ENCODE peak calls at places on chromosome 5, in four cellular contexts. J is IMR-90; O is GM04503; N is stimulated activated CD8-positive, alpha-beta memory T cell treated with anti-CD3 and anti-CD28 coated beads, Interleukin-4, amount 100 ng/mL, for 1 hour. Q is an unnamed sample.

GRCh38 chr5:138953370-138954256 is 78.5 kb upstream of the LRRTM2 start:
- DNase-seq in O (peak; percentile 32), J (peak; percentile 54), N (no peak), Q (no peak)

GRCh38 chr5:69136296-69136695 is 30.7 kb upstream of the CCNB1 start:
- DNase-seq in O (peak; percentile 33), J (no peak), N (no peak), Q (no peak)

GRCh38 chr5:111929261-111929660 is 172.3 kb upstream of the NREP start:
- DNase-seq in J (no peak), O (no peak), N (no peak), Q (no peak)

GRCh38 chr5:96297290-96297689 is 135.8 kb downstream of the PCSK1 start:
- DNase-seq in J (peak; percentile 98), O (peak; percentile 87), N (no peak), Q (no peak)

GRCh38 chr5:86885489-86886225 is 267.9 kb downstream of the COX7C start:
- DNase-seq in O (no peak), J (no peak), N (no peak), Q (no peak)

GRCh38 chr5:154211611-154212390 is 21.3 kb downstream of the GALNT10 start:
- DNase-seq in O (peak; percentile 77), N (no peak), J (peak; percentile 79), Q (no peak)

GRCh38 chr5:96017951-96018350 is 56.3 kb upstream of the ELL2 start:
- DNase-seq in N (no peak), O (peak; percentile 76), J (peak; percentile 98), Q (no peak)

GRCh38 chr5:132420706-132421272 is 51.3 kb downstream of the SLC22A5 start:
- DNase-seq in J (no peak), O (no peak), N (no peak), Q (no peak)

GRCh38 chr5:175542232-175542965 is 64.0 kb downstream of the SFXN1 start:
- DNase-seq in O (no peak), J (no peak), N (no peak), Q (no peak)

GRCh38 chr5:140113180-140113698 is 670 bp upstream of the PURA start:
- DNase-seq in N (no peak), J (no peak), O (no peak), Q (no peak)

GRCh38 chr5:149177911-149178565 is 36.7 kb downstream of the ABLIM3 start:
- DNase-seq in J (peak; percentile 54), N (no peak), O (no peak), Q (peak; percentile 52)

GRCh38 chr5:103487253-103487652 is 75.3 kb downstream of the NUDT12 start:
- DNase-seq in J (peak; percentile 12), O (no peak), N (no peak), Q (no peak)

GRCh38 chr5:32413466-32414263 is 30.9 kb downstream of the ZFR start:
- DNase-seq in O (no peak), N (no peak), J (no peak), Q (no peak)

GRCh38 chr5:179825655-179826182 is 5.0 kb downstream of the SQSTM1 start:
- DNase-seq in N (no peak), O (no peak), J (no peak), Q (peak; percentile 59)

GRCh38 chr5:9198399-9198798 is 347.5 kb downstream of the SEMA5A start:
- DNase-seq in J (peak; percentile 59), O (no peak), N (no peak), Q (no peak)

GRCh38 chr5:127409923-127410675 is 107.3 kb upstream of the PRRC1 start:
- DNase-seq in J (no peak), N (no peak), O (no peak), Q (no peak)